ENCODE peak calls at places on chromosome 15, in seven cellular contexts. G, F, A, D, C, E and P are unnamed samples.

GRCh38 chr15:56496635-56497034 is 31.7 kb upstream of the MNS1 start:
- DNase-seq in C (no peak), E (no peak), A (no peak), F (no peak), D (peak), G (no peak), P (no peak)

GRCh38 chr15:73927003-73927475 is 777 bp downstream of the LOXL1 start:
- DNase-seq in D (peak), A (peak), E (peak), F (peak), G (no peak), C (peak), P (no peak)

GRCh38 chr15:101615414-101615985 is 36.7 kb downstream of the TM2D3 start:
- DNase-seq in G (no peak), D (peak), F (peak), A (no peak), C (peak), E (peak), P (no peak)

GRCh38 chr15:40307421-40308165 is at the start of gene PLCB2:
- DNase-seq in A (peak), C (peak), F (no peak), E (peak), D (no peak), G (peak), P (peak)

GRCh38 chr15:75732206-75732808 is 19.7 kb upstream of the CSPG4 start:
- DNase-seq in F (no peak), G (no peak), A (no peak), C (no peak), D (no peak), E (no peak), P (no peak)

GRCh38 chr15:75836953-75837321 is 6.3 kb upstream of the UBE2Q2 start:
- DNase-seq in F (no peak), D (peak), G (peak), E (no peak), C (no peak), A (peak), P (peak)

GRCh38 chr15:68113751-68114150 is 59.6 kb downstream of the PIAS1 start:
- DNase-seq in C (no peak), A (no peak), F (no peak), D (no peak), G (no peak), E (no peak), P (no peak)

GRCh38 chr15:23642413-23643044 is 5.1 kb downstream of the MAGEL2 start:
- DNase-seq in A (no peak), G (no peak), E (peak), F (peak), C (peak), D (peak), P (peak)

GRCh38 chr15:82643992-82644391 is 3.2 kb downstream of the CPEB1 start:
- DNase-seq in F (no peak), E (no peak), D (no peak), A (no peak), C (no peak), G (no peak), P (no peak)

GRCh38 chr15:44713006-44713966 is 2.0 kb downstream of the B2M start:
- DNase-seq in G (no peak), A (no peak), D (peak), E (no peak), C (no peak), F (no peak), P (no peak)

GRCh38 chr15:84979651-84980050 is 2.0 kb upstream of the PDE8A start:
- DNase-seq in D (no peak), E (peak), F (peak), C (peak), A (no peak), G (no peak), P (no peak)

GRCh38 chr15:83556068-83556467 is 97.9 kb upstream of the ADAMTSL3 start:
- DNase-seq in F (no peak), G (no peak), E (no peak), D (no peak), A (no peak), C (no peak), P (no peak)

GRCh38 chr15:62828364-62828763 is 214.2 kb upstream of the TPM1 start:
- DNase-seq in A (no peak), C (no peak), D (no peak), F (no peak), E (no peak), G (no peak), P (no peak)

GRCh38 chr15:41965441-41966413 is 6.6 kb downstream of the EHD4 start:
- DNase-seq in D (no peak), F (no peak), E (no peak), G (no peak), A (no peak), C (peak), P (no peak)

GRCh38 chr15:85340852-85341251 is 39.6 kb upstream of the AKAP13 start:
- DNase-seq in E (no peak), F (no peak), G (no peak), D (no peak), A (no peak), C (no peak), P (no peak)

GRCh38 chr15:85875756-85876155 is 81.0 kb upstream of the KLHL25 start:
- DNase-seq in D (no peak), G (no peak), E (no peak), F (no peak), C (no peak), A (no peak), P (no peak)

GRCh38 chr15:50166216-50166615 is 15.8 kb upstream of the SLC27A2 start:
- DNase-seq in F (no peak), A (no peak), G (no peak), E (no peak), C (no peak), D (peak), P (no peak)

GRCh38 chr15:43903864-43904290 is 77.1 kb downstream of the WDR76 start:
- DNase-seq in D (peak), E (peak), F (peak), C (no peak), A (peak), G (peak), P (peak)

GRCh38 chr15:29470794-29471193 is 201.2 kb upstream of the NSMCE3 start:
- DNase-seq in D (no peak), F (no peak), C (no peak), G (no peak), E (no peak), A (no peak), P (no peak)